ENCODE peak calls at places on chromosomes 7 and 10, in eight cellular contexts. K is activated naive CD4-positive, alpha-beta T cell; B is stimulated activated naive CD4-positive, alpha-beta T cell; P is tibial artery; W is CD4-positive, CD25-positive, alpha-beta regulatory T cell; I is sigmoid colon; H is NCI-H1930; A is LNCaP clone FGC. Z is an unnamed sample.

GRCh38 chr10:109183366-109183765 is 739.9 kb downstream of the XPNPEP1 start:
- DNase-seq in H (no peak), W (no peak), I (no peak), B (no peak), P (no peak), A (no peak), K (no peak), Z (no peak)

GRCh38 chr7:2710901-2711551 is 23.0 kb downstream of the AMZ1 start:
- DNase-seq in W (peak), A (no peak), B (peak), I (no peak), P (no peak), K (no peak), H (no peak), Z (no peak)

GRCh38 chr10:10967029-10967428 is 50.6 kb upstream of the CELF2 start:
- DNase-seq in K (no peak), A (peak), W (no peak), H (no peak), B (no peak), I (no peak), P (no peak), Z (no peak)

GRCh38 chr7:43602271-43602670 is 19.4 kb downstream of the STK17A start:
- DNase-seq in I (no peak), A (no peak), K (no peak), W (no peak), B (no peak), H (no peak), P (no peak), Z (no peak)

GRCh38 chr10:97726636-97727178 is 10.2 kb upstream of the ZFYVE27 start:
- DNase-seq in I (no peak), P (no peak), W (no peak), K (no peak), H (no peak), A (no peak), B (no peak), Z (peak)

GRCh38 chr7:45647967-45648670 is 74.0 kb downstream of the ADCY1 start:
- DNase-seq in H (no peak), I (no peak), W (no peak), B (no peak), A (no peak), P (peak), K (no peak), Z (no peak)

GRCh38 chr7:144019457-144019856 is 19.3 kb downstream of the OR6B1 start:
- DNase-seq in P (no peak), A (no peak), I (no peak), H (no peak), B (no peak), K (no peak), W (no peak), Z (peak)

GRCh38 chr10:101901340-101901739 is 57.7 kb upstream of the KCNIP2 start:
- DNase-seq in K (no peak), H (no peak), A (no peak), W (no peak), P (no peak), B (no peak), I (no peak), Z (no peak)

GRCh38 chr7:76217942-76218566 is 16.4 kb downstream of the SRRM3 start:
- DNase-seq in I (no peak), A (no peak), W (no peak), K (no peak), P (no peak), B (no peak), H (no peak), Z (no peak)

GRCh38 chr7:32762321-32762669 is 129.3 kb downstream of the KBTBD2 start:
- DNase-seq in H (no peak), W (no peak), A (no peak), P (no peak), B (no peak), I (no peak), K (no peak), Z (no peak)

GRCh38 chr10:12958546-12959110 is 42.9 kb downstream of the CCDC3 start:
- DNase-seq in A (no peak), I (no peak), H (no peak), B (no peak), P (peak), W (no peak), K (no peak), Z (no peak)

GRCh38 chr7:151435103-151435916 is 4.6 kb downstream of the CRYGN start:
- DNase-seq in A (no peak), H (no peak), W (no peak), I (peak), P (peak), B (no peak), K (no peak), Z (no peak)

GRCh38 chr10:784759-785538 is 95.5 kb upstream of the DIP2C start:
- DNase-seq in I (peak), W (no peak), P (peak), A (no peak), H (no peak), B (no peak), K (no peak), Z (peak)

GRCh38 chr7:131625817-131626372 is 69.5 kb upstream of the PODXL start:
- DNase-seq in H (no peak), A (no peak), W (no peak), B (no peak), I (no peak), K (no peak), P (no peak), Z (peak)

GRCh38 chr7:34463830-34464229 is 194.2 kb upstream of the NPSR1 start:
- DNase-seq in H (no peak), B (no peak), W (no peak), K (no peak), A (no peak), I (no peak), P (no peak), Z (no peak)